ENCODE peak calls at places on chromosomes 4 and X, in seven cellular contexts. S is sciatic nerve; D is GDM1; B is brain microvascular endothelial cell; E is kidney tubule cell; M is stromal cell of bone marrow; R is stimulated activated CD4-positive, alpha-beta T cell treated with anti-CD3 and anti-CD28 coated beads, Interleukin-4, amount 100 ng/mL, for 1 hour. L is an unnamed sample.

GRCh38 chrX:41468647-41469323 is 21.6 kb downstream of the NYX start:
- DNase-seq in S (no peak), D (no peak), B (no peak), E (no peak), M (no peak), R (no peak), L (peak; percentile 66)

GRCh38 chrX:21153033-21153432 is 221.2 kb upstream of the CNKSR2 start:
- DNase-seq in S (no peak), D (no peak), B (no peak), E (no peak), M (no peak), R (no peak), L (no peak)

GRCh38 chr4:7782783-7783182 is 156.9 kb downstream of the AFAP1 start:
- DNase-seq in S (no peak), D (no peak), B (no peak), E (no peak), M (no peak), R (no peak), L (no peak)

GRCh38 chr4:142579483-142579882 is 266.6 kb downstream of the INPP4B start:
- DNase-seq in S (no peak), D (no peak), B (no peak), E (no peak), M (no peak), R (no peak), L (no peak)

GRCh38 chr4:139834210-139834609 is 168.6 kb downstream of the MGST2 start:
- DNase-seq in S (no peak), D (no peak), B (no peak), E (no peak), M (no peak), R (no peak), L (no peak)

GRCh38 chr4:74362347-74362746 is 2.6 kb upstream of the EREG start:
- DNase-seq in S (no peak), D (no peak), B (no peak), E (no peak), M (no peak), R (no peak), L (no peak)

GRCh38 chr4:174107749-174108354 is 175.6 kb downstream of the FBXO8 start:
- DNase-seq in S (no peak), D (peak; percentile 6), B (no peak), E (no peak), M (no peak), R (no peak), L (no peak)

GRCh38 chrX:122703762-122704161 is 480.3 kb upstream of the GRIA3 start:
- DNase-seq in S (no peak), D (no peak), B (no peak), E (no peak), M (no peak), R (no peak), L (no peak)

GRCh38 chr4:26751004-26751403 is 109.6 kb upstream of the STIM2 start:
- DNase-seq in S (no peak), D (no peak), B (no peak), E (no peak), M (no peak), R (no peak), L (no peak)

GRCh38 chr4:98181815-98182214 is 38.5 kb upstream of the STPG2 start:
- DNase-seq in S (no peak), D (no peak), B (peak; percentile 13), E (peak; percentile 17), M (peak; percentile 18), R (no peak), L (no peak)

GRCh38 chr4:86243750-86244149 is 116.1 kb downstream of the MAPK10 start:
- DNase-seq in S (no peak), D (no peak), B (no peak), E (no peak), M (no peak), R (no peak), L (no peak)

GRCh38 chrX:66203114-66203513 is 39.1 kb downstream of the HEPH start:
- DNase-seq in S (no peak), D (no peak), B (no peak), E (no peak), M (no peak), R (no peak), L (no peak)

GRCh38 chrX:72268601-72269365 is 8.3 kb downstream of the RPS4X start:
- DNase-seq in S (no peak), D (no peak), B (peak; percentile 87), E (no peak), M (no peak), R (no peak), L (no peak)

GRCh38 chr4:20684852-20685763 is 15.2 kb upstream of the PACRGL start:
- DNase-seq in S (no peak), D (no peak), B (no peak), E (peak; percentile 44), M (no peak), R (no peak), L (no peak)

GRCh38 chr4:101355767-101356702 is 8.7 kb upstream of the PPP3CA start:
- DNase-seq in S (no peak), D (no peak), B (peak; percentile 77), E (peak; percentile 88), M (peak; percentile 43), R (no peak), L (no peak)

GRCh38 chr4:3623106-3623505 is 90.9 kb upstream of the LRPAP1 start:
- DNase-seq in S (no peak), D (no peak), B (no peak), E (no peak), M (no peak), R (no peak), L (no peak)

GRCh38 chr4:7273741-7274297 is 81.5 kb downstream of the SORCS2 start:
- DNase-seq in S (no peak), D (no peak), B (no peak), E (no peak), M (no peak), R (no peak), L (no peak)